ENCODE peak calls at places on chromosomes 12 and 14, in five cellular contexts. Y is left ventricle myocardium inferior, P is GM20000, F is adrenal gland, A is HCT116. D is an unnamed sample.

GRCh38 chr14:89428556-89429196 is 11.6 kb upstream of the FOXN3 start:
- DNase-seq in Y (no peak), P (no peak), F (no peak), A (no peak), D (peak)

GRCh38 chr12:102169922-102170698 is 27.5 kb downstream of the PMCH start:
- DNase-seq in Y (no peak), P (peak), F (no peak), A (peak), D (no peak)

GRCh38 chr12:132294121-132295034 is 35.0 kb downstream of the GALNT9 start:
- DNase-seq in Y (no peak), P (no peak), F (no peak), A (no peak), D (peak)

GRCh38 chr12:122106891-122107660 is 28.5 kb downstream of the MLXIP start:
- DNase-seq in Y (peak), P (no peak), F (peak), A (no peak), D (no peak)

GRCh38 chr14:76957224-76957881 is 71.2 kb downstream of the IRF2BPL start:
- DNase-seq in Y (no peak), P (no peak), F (no peak), A (no peak), D (no peak)

GRCh38 chr12:122350444-122350843 is 72.0 kb downstream of the CLIP1 start:
- DNase-seq in Y (peak), P (no peak), F (peak), A (no peak), D (no peak)

GRCh38 chr14:21300892-21301291 is 21.0 kb downstream of the RPGRIP1 start:
- DNase-seq in Y (peak), P (no peak), F (peak), A (no peak), D (peak)

GRCh38 chr14:75418779-75419768 is 8.7 kb upstream of the JDP2 start:
- DNase-seq in Y (no peak), P (peak), F (no peak), A (peak), D (no peak)

GRCh38 chr14:67335781-67336180 is 23.8 kb downstream of the ATP6V1D start:
- DNase-seq in Y (no peak), P (no peak), F (no peak), A (peak), D (no peak)

GRCh38 chr12:130815028-130815741 is 23.9 kb downstream of the STX2 start:
- DNase-seq in Y (no peak), P (no peak), F (no peak), A (no peak), D (no peak)

GRCh38 chr12:81668475-81668874 is 90.7 kb downstream of the PPFIA2 start:
- DNase-seq in Y (no peak), P (peak), F (no peak), A (peak), D (no peak)

GRCh38 chr14:34707722-34708121 is 6.7 kb downstream of the CFL2 start:
- DNase-seq in Y (no peak), P (no peak), F (no peak), A (no peak), D (no peak)

GRCh38 chr12:19186722-19187661 is 57.5 kb downstream of the PLEKHA5 start:
- DNase-seq in Y (no peak), P (peak), F (no peak), A (peak), D (no peak)

GRCh38 chr14:55938249-55938791 is 179.9 kb upstream of the PELI2 start:
- DNase-seq in Y (peak), P (no peak), F (no peak), A (no peak), D (no peak)

GRCh38 chr12:56084958-56085543 is 5.1 kb downstream of the ERBB3 start:
- DNase-seq in Y (no peak), P (peak), F (peak), A (no peak), D (peak)

GRCh38 chr12:53235742-53236442 is 3.9 kb upstream of the RARG start:
- DNase-seq in Y (no peak), P (no peak), F (no peak), A (no peak), D (no peak)

GRCh38 chr14:101823081-101823480 is 61.6 kb downstream of the PPP2R5C start:
- DNase-seq in Y (no peak), P (no peak), F (no peak), A (no peak), D (no peak)

GRCh38 chr12:89682284-89682683 is 26.4 kb downstream of the ATP2B1 start:
- DNase-seq in Y (no peak), P (no peak), F (no peak), A (no peak), D (no peak)

GRCh38 chr12:122323311-122324019 is 57.2 kb upstream of the VPS33A start:
- DNase-seq in Y (no peak), P (no peak), F (no peak), A (no peak), D (no peak)

GRCh38 chr14:27050195-27050594 is 452.4 kb upstream of the NOVA1 start:
- DNase-seq in Y (no peak), P (no peak), F (no peak), A (no peak), D (no peak)

GRCh38 chr12:109268896-109269295 is 40.2 kb downstream of the FOXN4 start:
- DNase-seq in Y (no peak), P (no peak), F (no peak), A (no peak), D (no peak)

GRCh38 chr12:83954939-83955601 is 957.5 kb downstream of the SLC6A15 start:
- DNase-seq in Y (no peak), P (no peak), F (no peak), A (peak), D (no peak)

GRCh38 chr14:84926656-84927055 is 603.3 kb upstream of the FLRT2 start:
- DNase-seq in Y (no peak), P (no peak), F (no peak), A (no peak), D (no peak)

GRCh38 chr14:96965885-96966595 is 168.9 kb downstream of the VRK1 start:
- DNase-seq in Y (no peak), P (no peak), F (no peak), A (no peak), D (no peak)

GRCh38 chr12:91964501-91964900 is 181.1 kb downstream of the BTG1 start:
- DNase-seq in Y (no peak), P (no peak), F (no peak), A (no peak), D (no peak)

GRCh38 chr12:49706351-49707126 is 666 bp downstream of the FMNL3 start:
- DNase-seq in Y (peak), P (peak), F (peak), A (no peak), D (peak)

GRCh38 chr14:52044791-52045522 is 23.9 kb downstream of the NID2 start:
- DNase-seq in Y (no peak), P (no peak), F (no peak), A (no peak), D (no peak)

GRCh38 chr14:50659327-50659974 is 8.7 kb downstream of the SAV1 start:
- DNase-seq in Y (no peak), P (no peak), F (peak), A (no peak), D (no peak)

GRCh38 chr14:32449640-32450039 is 120.5 kb downstream of the AKAP6 start:
- DNase-seq in Y (no peak), P (no peak), F (no peak), A (no peak), D (no peak)

GRCh38 chr12:15776532-15776931 is 12.7 kb downstream of the EPS8 start:
- DNase-seq in Y (no peak), P (no peak), F (no peak), A (no peak), D (no peak)

GRCh38 chr14:57732886-57733285 is 133.0 kb downstream of the SLC35F4 start:
- DNase-seq in Y (no peak), P (no peak), F (no peak), A (no peak), D (no peak)

GRCh38 chr12:6116481-6117021 is 7.9 kb downstream of the VWF start:
- DNase-seq in Y (no peak), P (no peak), F (peak), A (no peak), D (no peak)

GRCh38 chr14:72634910-72635647 is 258.8 kb downstream of the DPF3 start:
- DNase-seq in Y (no peak), P (peak), F (no peak), A (no peak), D (no peak)

GRCh38 chr12:52082026-52082667 is 2.6 kb downstream of the SMIM41 start:
- DNase-seq in Y (peak), P (no peak), F (peak), A (no peak), D (peak)

GRCh38 chr14:51028851-51029754 is 65.8 kb downstream of the TRIM9 start:
- DNase-seq in Y (no peak), P (no peak), F (no peak), A (no peak), D (no peak)

GRCh38 chr12:107843351-107844311 is 69.1 kb downstream of the ASCL4 start:
- DNase-seq in Y (no peak), P (peak), F (no peak), A (no peak), D (peak)
- TF ChIP-seq CTCF in Y (no peak), P (no peak), F (no peak), A (no peak), D (no peak)

GRCh38 chr14:61322011-61322798 is 826 bp downstream of the PRKCH start:
- DNase-seq in Y (peak), P (no peak), F (peak), A (no peak), D (peak)

GRCh38 chr14:61319706-61320105 is 1.7 kb upstream of the PRKCH start:
- DNase-seq in Y (no peak), P (no peak), F (no peak), A (no peak), D (no peak)

GRCh38 chr14:61322799-61323290 is 1.5 kb downstream of the PRKCH start:
- DNase-seq in Y (no peak), P (no peak), F (no peak), A (peak), D (no peak)

GRCh38 chr14:61320806-61321384 is 484 bp upstream of the PRKCH start:
- DNase-seq in Y (no peak), P (no peak), F (peak), A (no peak), D (no peak)

GRCh38 chr14:61321385-61322010 is at the start of gene PRKCH:
- DNase-seq in Y (peak), P (peak), F (peak), A (peak), D (peak)
- TF ChIP-seq CTCF in Y (no peak), P (no peak), F (no peak), A (peak), D (no peak)

DNA sequence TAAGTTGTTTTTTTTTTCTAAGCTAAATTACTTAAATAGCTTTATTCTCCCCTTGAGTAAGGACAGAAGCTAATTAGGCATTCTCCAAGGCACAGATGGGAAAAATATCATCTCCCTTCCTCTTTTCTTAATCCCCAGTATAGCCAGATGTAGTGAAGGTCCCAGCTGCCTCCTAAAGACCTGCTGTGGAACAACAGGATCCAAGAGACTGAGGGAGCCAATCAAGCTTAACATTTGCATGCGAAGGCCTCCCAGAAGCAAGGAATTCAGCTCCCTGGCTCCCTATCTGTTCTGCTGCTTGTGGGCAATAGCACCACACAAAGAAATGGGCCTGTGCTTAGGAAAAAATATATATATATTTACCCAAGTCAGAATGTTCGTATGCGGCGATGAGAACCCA is 255.2 kb downstream of the SYT1 start:
- DNase-seq in Y (no peak), P (no peak), F (no peak), A (no peak), D (peak)
- TF ChIP-seq CTCF in Y (no peak), P (no peak), F (no peak), A (no peak), D (peak)

DNA sequence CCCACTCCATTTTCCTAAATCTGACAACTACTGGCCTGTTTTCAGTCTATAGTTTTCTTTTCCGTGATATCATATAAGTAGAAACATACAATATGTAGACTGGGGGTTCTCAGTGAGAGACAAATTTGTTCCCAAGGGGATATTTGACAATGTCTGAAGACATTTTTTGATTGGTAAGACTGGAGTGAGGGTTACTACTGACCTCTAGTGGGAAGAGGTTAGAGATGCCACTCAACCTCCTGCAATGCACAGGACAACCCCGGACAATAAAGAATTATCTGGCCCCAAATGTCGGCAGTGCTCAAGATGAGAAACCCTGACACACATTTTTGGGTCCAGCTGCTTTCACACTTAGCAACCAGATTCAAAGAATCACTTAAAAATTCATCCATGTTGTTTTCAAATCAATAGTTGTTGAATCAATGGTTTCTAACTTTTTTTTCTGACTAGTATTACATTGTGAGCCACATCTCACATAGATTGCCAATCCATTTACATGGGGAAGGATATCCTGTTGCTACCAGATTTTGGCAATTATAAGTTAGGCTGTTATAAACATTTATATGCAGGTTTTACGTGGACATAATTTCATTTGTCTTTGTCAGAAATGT is 307.1 kb downstream of the RPL10L start:
- DNase-seq in Y (no peak), P (peak), F (no peak), A (peak), D (no peak)
- TF ChIP-seq CTCF in Y (no peak), P (no peak), F (peak), A (peak), D (peak)

DNA sequence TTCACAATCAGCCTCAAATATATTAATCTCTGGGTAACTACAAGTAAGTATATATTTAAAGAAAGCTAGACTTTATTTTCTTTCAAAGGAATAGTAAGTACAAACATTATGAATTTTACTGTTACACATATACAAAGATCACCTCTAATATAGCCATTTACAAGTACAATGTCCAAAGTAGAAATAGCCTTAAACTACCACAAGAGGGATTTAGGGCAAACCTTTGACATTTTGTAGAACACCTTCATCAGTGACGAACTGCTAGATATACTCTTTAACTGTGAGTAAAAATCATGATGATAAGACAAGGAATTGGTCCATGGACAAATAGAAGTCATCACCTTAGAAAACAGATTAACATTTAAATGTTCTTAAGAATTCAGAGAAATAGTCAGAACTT is 69.8 kb downstream of the CNTN1 start:
- DNase-seq in Y (no peak), P (no peak), F (no peak), A (no peak), D (no peak)
- TF ChIP-seq CTCF in Y (no peak), P (no peak), F (no peak), A (peak), D (no peak)

D was measured in glutamatergic neuron.